ENCODE peak calls at places on chromosomes 5 and 9, in five cellular contexts. J, T, B, E and W are unnamed samples.

GRCh38 chr5:88509403-88509802 is 240.8 kb upstream of the TMEM161B start:
- DNase-seq in J (no peak), T (no peak), B (no peak), E (no peak), W (no peak)

GRCh38 chr9:134375011-134375390 is 48.7 kb downstream of the RXRA start:
- DNase-seq in J (peak), T (peak), B (no peak), E (no peak), W (peak)

GRCh38 chr9:29198861-29199260 is 1625.6 kb upstream of the C9orf72 start:
- DNase-seq in J (no peak), T (no peak), B (no peak), E (no peak), W (no peak)

GRCh38 chr5:132414634-132415377 is 45.3 kb downstream of the SLC22A5 start:
- DNase-seq in J (no peak), T (peak), B (peak), E (peak), W (no peak)

GRCh38 chr5:179858241-179858585 is 404 bp downstream of the MRNIP start:
- DNase-seq in J (peak), T (no peak), B (no peak), E (no peak), W (peak)

GRCh38 chr9:89850633-89851325 is 246.0 kb downstream of the GADD45G start:
- DNase-seq in J (no peak), T (no peak), B (no peak), E (no peak), W (no peak)

GRCh38 chr5:72163349-72163983 is 56.2 kb downstream of the MAP1B start:
- DNase-seq in J (no peak), T (no peak), B (no peak), E (peak), W (no peak)

GRCh38 chr9:38067611-38067891 is 1.5 kb downstream of the SHB start:
- DNase-seq in J (no peak), T (no peak), B (peak), E (peak), W (no peak)

GRCh38 chr5:61139094-61139873 is 23.0 kb downstream of the SMIM15 start:
- DNase-seq in J (no peak), T (no peak), B (no peak), E (peak), W (no peak)

GRCh38 chr9:35993976-35994720 is 36.2 kb upstream of the OR2S2 start:
- DNase-seq in J (no peak), T (no peak), B (no peak), E (no peak), W (no peak)